ENCODE peak calls at places on chromosomes 5 and 9, in eight cellular contexts. J, L, X, Y, S, T, U and M are unnamed samples.

GRCh38 chr5:151675225-151675955 is 11.3 kb downstream of the SPARC start:
- DNase-seq in U (no peak), T (no peak), L (peak), Y (no peak), X (peak), S (no peak), J (no peak), M (no peak)

GRCh38 chr9:109341561-109341960 is 20.7 kb upstream of the EPB41L4B start:
- DNase-seq in Y (no peak), L (no peak), U (no peak), X (no peak), S (no peak), J (no peak), T (no peak), M (no peak)

GRCh38 chr5:168023190-168023589 is 268.3 kb upstream of the WWC1 start:
- DNase-seq in T (no peak), L (no peak), Y (no peak), X (no peak), J (no peak), S (no peak), U (peak), M (no peak)

GRCh38 chr5:15584528-15584927 is 84.5 kb downstream of the FBXL7 start:
- DNase-seq in J (no peak), X (no peak), T (no peak), U (no peak), Y (no peak), L (no peak), S (no peak), M (no peak)

GRCh38 chr5:104241051-104241450 is 678.5 kb upstream of the NUDT12 start:
- DNase-seq in J (no peak), L (peak), X (no peak), T (no peak), U (no peak), Y (no peak), S (no peak), M (no peak)

GRCh38 chr9:122265265-122265900 is 701 bp downstream of the MRRF start:
- DNase-seq in T (peak), J (peak), S (no peak), X (peak), U (peak), L (peak), Y (no peak), M (no peak)

GRCh38 chr9:106860731-106861584 is 2.0 kb upstream of the ZNF462 start:
- DNase-seq in X (peak), Y (no peak), T (no peak), S (no peak), J (peak), L (peak), U (peak), M (no peak)

GRCh38 chr5:522899-523657 is 1.2 kb downstream of the SLC9A3 start:
- DNase-seq in J (no peak), S (no peak), L (peak), Y (no peak), T (no peak), X (no peak), U (peak), M (peak)

GRCh38 chr5:42677156-42677842 is 79.3 kb upstream of the CCDC152 start:
- DNase-seq in L (no peak), Y (no peak), S (no peak), J (no peak), X (no peak), U (no peak), T (no peak), M (no peak)

GRCh38 chr5:65072836-65073620 is 304.3 kb downstream of the CWC27 start:
- DNase-seq in J (no peak), S (no peak), L (no peak), Y (no peak), T (no peak), U (peak), X (peak), M (no peak)

GRCh38 chr5:10034008-10034407 is 215.7 kb downstream of the ATPSCKMT start:
- DNase-seq in Y (no peak), L (no peak), U (no peak), S (no peak), X (peak), J (no peak), T (no peak), M (no peak)